ENCODE peak calls at places on chromosomes 2 and 18, in nine cellular contexts. R is GM23248; A is stimulated activated CD8-positive, alpha-beta memory T cell treated with anti-CD3 and anti-CD28 coated beads, Interleukin-7, amount 100 ng/mL, for 24 hours; L is hippocampal formation; X is ELF-1; D is T1000; E is activated CD8-positive, alpha-beta memory T cell treated with anti-CD3 and anti-CD28 coated beads, Interleukin-2, amount 50 U/mL, for 4 hours; V is stimulated activated CD4-positive, alpha-beta T cell treated with anti-CD3 and anti-CD28 coated beads, TNF-alpha, amount 100 ng/mL, for 48 hours; B is foreskin keratinocyte. G is an unnamed sample.

GRCh38 chr2:75020476-75020875 is 62.0 kb downstream of the POLE4 start:
- DNase-seq in X (no peak), V (no peak), D (no peak), R (no peak), E (no peak), B (no peak), A (no peak), L (no peak), G (no peak)

GRCh38 chr2:165357758-165358157 is 111.7 kb upstream of the CSRNP3 start:
- DNase-seq in R (peak), E (no peak), V (no peak), X (no peak), B (peak), D (no peak), A (no peak), L (no peak), G (no peak)

GRCh38 chr2:16513626-16514025 is 152.0 kb downstream of the CYRIA start:
- DNase-seq in L (no peak), V (no peak), E (no peak), A (no peak), X (no peak), D (no peak), R (no peak), B (peak), G (no peak)

GRCh38 chr2:28357948-28358667 is 34.5 kb upstream of the FOSL2 start:
- DNase-seq in B (no peak), V (no peak), X (no peak), R (no peak), L (no peak), D (no peak), A (no peak), E (no peak), G (no peak)

GRCh38 chr2:102770506-102770905 is 8.7 kb downstream of the TMEM182 start:
- DNase-seq in X (no peak), L (no peak), V (no peak), B (no peak), D (no peak), A (no peak), R (no peak), E (no peak), G (no peak)

GRCh38 chr2:200086911-200087310 is 131.5 kb downstream of the MAIP1 start:
- DNase-seq in B (no peak), V (no peak), E (no peak), L (no peak), D (no peak), X (peak), R (no peak), A (no peak), G (peak)

GRCh38 chr2:219483451-219484342 is 15.0 kb upstream of the GMPPA start:
- DNase-seq in D (no peak), R (no peak), V (no peak), X (no peak), E (no peak), B (no peak), L (no peak), A (no peak), G (no peak)

GRCh38 chr18:5296706-5297320 is 1.3 kb upstream of the ZBTB14 start:
- DNase-seq in A (no peak), L (peak), E (peak), V (peak), D (peak), X (peak), B (peak), R (peak), G (peak)

GRCh38 chr2:70549962-70550361 is 3.7 kb downstream of the TGFA start:
- DNase-seq in R (no peak), X (no peak), E (no peak), B (no peak), V (no peak), D (no peak), A (no peak), L (no peak), G (no peak)

G was measured in dorsolateral prefrontal cortex.